ENCODE peak calls at places on chromosomes 6 and 20, in four cellular contexts. Q is NCI-H1048, H is sciatic nerve, J is D341Med. F is an unnamed sample.

GRCh38 chr20:48722002-48722731 is 105.6 kb downstream of the PREX1 start:
- DNase-seq in H (no peak), Q (no peak), J (no peak), F (no peak)

GRCh38 chr20:45052698-45053440 is 48.1 kb downstream of the KCNS1 start:
- DNase-seq in Q (no peak), J (no peak), H (no peak), F (no peak)

GRCh38 chr6:167712332-167713087 is 114.2 kb upstream of the AFDN start:
- DNase-seq in Q (no peak), J (no peak), H (no peak), F (no peak)

GRCh38 chr6:142680308-142680707 is 264.7 kb downstream of the HIVEP2 start:
- DNase-seq in H (no peak), J (no peak), Q (no peak), F (no peak)

GRCh38 chr6:16974387-16974673 is 127.5 kb upstream of the STMND1 start:
- DNase-seq in Q (no peak), J (no peak), H (no peak), F (no peak)

GRCh38 chr6:136288566-136289326 is 900 bp downstream of the BCLAF1 start:
- DNase-seq in H (peak), J (peak), Q (no peak), F (peak)

GRCh38 chr6:142696689-142697088 is 248.3 kb downstream of the HIVEP2 start:
- DNase-seq in H (no peak), J (no peak), Q (no peak), F (no peak)

GRCh38 chr6:129890164-129890563 is 29.0 kb upstream of the TMEM244 start:
- DNase-seq in Q (no peak), J (no peak), H (no peak), F (no peak)

GRCh38 chr6:56477241-56477640 is 165.4 kb downstream of the DST start:
- DNase-seq in J (no peak), H (no peak), Q (no peak), F (no peak)

F was measured in NCI-H524.